ENCODE peak calls at places on chromosome 2, in four cellular contexts. L is HEK293T; O is activated T-cell treated with anti-CD3 and anti-CD28 coated beads, Interleukin-2, amount 50 U/mL, for 24 hours; X is OCI-LY7. B is an unnamed sample.

GRCh38 chr2:113675885-113676284 is 48.8 kb downstream of the RABL2A start:
- DNase-seq in L (no peak), O (no peak), X (no peak), B (no peak)

GRCh38 chr2:187138240-187138639 is 289.3 kb upstream of the ZSWIM2 start:
- DNase-seq in L (peak), O (no peak), X (peak), B (peak)

GRCh38 chr2:11004206-11004605 is 92.5 kb downstream of the KCNF1 start:
- DNase-seq in L (no peak), O (no peak), X (no peak), B (no peak)

GRCh38 chr2:231464576-231465540 is 574 bp upstream of the NCL start:
- DNase-seq in L (peak), O (peak), X (peak), B (peak)

GRCh38 chr2:236551843-236552542 is 17.6 kb upstream of the ACKR3 start:
- DNase-seq in L (no peak), O (no peak), X (no peak), B (no peak)

GRCh38 chr2:38037757-38038615 is 38.0 kb downstream of the CYP1B1 start:
- DNase-seq in L (no peak), O (peak), X (no peak), B (peak)

GRCh38 chr2:238599549-238600505 is 173.1 kb downstream of the ASB1 start:
- DNase-seq in L (no peak), O (no peak), X (no peak), B (no peak)

GRCh38 chr2:96239091-96239490 is 26.7 kb downstream of the TMEM127 start:
- DNase-seq in L (no peak), O (no peak), X (no peak), B (no peak)